ENCODE peak calls at places on chromosomes 5 and 9, in ten cellular contexts. C is tibial nerve, B is lower leg skin, A is heart left ventricle, K is sigmoid colon, D is HCT116, S is uterus, X is endothelial cell of umbilical vein, U is gastrocnemius medialis, N is H1. E is an unnamed sample.
A peak's percentile ranks its signal among the peaks of the same experiment; 100 is the strongest.

GRCh38 chr5:134920848-134921575 is 16.1 kb downstream of the PCBD2 start:
- DNase-seq in C (no peak), B (no peak), A (no peak), K (no peak), D (no peak), S (no peak), X (no peak), U (no peak), N (no peak), E (no peak)

GRCh38 chr5:123089971-123090640 is 1.1 kb downstream of the PRDM6 start:
- DNase-seq in C (no peak), B (no peak), A (no peak), K (peak; percentile 65), D (no peak), S (no peak), X (peak; percentile 13), U (no peak), N (no peak), E (no peak)

GRCh38 chr5:61790678-61791077 is 458.6 kb downstream of the ZSWIM6 start:
- DNase-seq in C (no peak), B (no peak), A (no peak), K (no peak), D (peak; percentile 43), S (no peak), X (no peak), U (no peak), N (no peak), E (no peak)

GRCh38 chr5:2746642-2747041 is 4.8 kb downstream of the IRX2 start:
- DNase-seq in C (no peak), B (no peak), A (no peak), K (no peak), D (no peak), S (no peak), X (no peak), U (no peak), N (no peak), E (no peak)

GRCh38 chr9:128554155-128554862 is 1.9 kb downstream of the SPTAN1 start:
- DNase-seq in C (peak; percentile 62), B (peak; percentile 88), A (peak; percentile 63), K (peak; percentile 87), D (peak; percentile 35), S (peak; percentile 72), X (peak; percentile 64), U (peak; percentile 4), N (no peak), E (peak; percentile 93)

GRCh38 chr5:74648835-74649286 is 8.3 kb upstream of the ENC1 start:
- DNase-seq in C (no peak), B (no peak), A (no peak), K (no peak), D (no peak), S (no peak), X (peak; percentile 69), U (no peak), N (no peak), E (peak; percentile 52)

GRCh38 chr5:1105350-1106265 is 6.3 kb downstream of the SLC12A7 start:
- DNase-seq in C (no peak), B (no peak), A (no peak), K (no peak), D (no peak), S (no peak), X (no peak), U (no peak), N (no peak), E (no peak)

GRCh38 chr5:150931368-150931965 is 26.7 kb upstream of the ZNF300 start:
- DNase-seq in C (no peak), B (no peak), A (no peak), K (no peak), D (no peak), S (no peak), X (no peak), U (no peak), N (no peak), E (no peak)

GRCh38 chr9:99925542-99925941 is 19.1 kb downstream of the STX17 start:
- DNase-seq in C (no peak), B (no peak), A (no peak), K (no peak), D (no peak), S (no peak), X (no peak), U (no peak), N (no peak), E (no peak)

GRCh38 chr5:172144291-172144815 is 43.7 kb downstream of the STK10 start:
- DNase-seq in C (peak; percentile 20), B (no peak), A (peak; percentile 62), K (no peak), D (no peak), S (no peak), X (no peak), U (no peak), N (no peak), E (no peak)

GRCh38 chr9:122191519-122191918 is 31.8 kb downstream of the MORN5 start:
- DNase-seq in C (no peak), B (no peak), A (no peak), K (no peak), D (no peak), S (no peak), X (no peak), U (no peak), N (no peak), E (no peak)

GRCh38 chr5:9905661-9906060 is 275.5 kb upstream of the TAS2R1 start:
- DNase-seq in C (no peak), B (no peak), A (no peak), K (no peak), D (no peak), S (no peak), X (no peak), U (no peak), N (no peak), E (no peak)

GRCh38 chr5:9898319-9898718 is 268.2 kb upstream of the TAS2R1 start:
- DNase-seq in C (no peak), B (no peak), A (no peak), K (no peak), D (peak; percentile 8), S (no peak), X (no peak), U (no peak), N (no peak), E (no peak)

DNA sequence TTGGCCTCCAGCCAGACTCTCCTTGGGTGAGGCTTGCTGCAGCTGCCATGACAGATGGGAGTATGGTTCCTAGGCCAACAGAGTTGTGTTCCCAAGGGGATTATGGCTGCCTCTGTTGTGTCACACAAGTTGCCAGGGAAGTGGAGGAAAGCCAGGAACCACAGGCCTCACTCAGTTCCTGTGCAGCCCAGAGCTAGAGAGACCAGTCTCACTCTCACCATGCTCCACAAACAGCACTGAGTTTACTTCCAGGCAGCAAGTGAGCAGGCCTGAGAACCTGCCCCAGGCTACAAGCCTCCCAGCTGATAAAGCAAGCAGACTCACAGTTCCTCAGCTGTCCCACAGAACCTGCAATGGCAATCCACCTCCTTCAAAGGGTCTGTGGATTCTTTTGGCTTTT is 273.7 kb upstream of the TAS2R1 start:
- DNase-seq in C (no peak), B (no peak), A (no peak), K (no peak), D (no peak), S (no peak), X (no peak), U (no peak), N (no peak), E (no peak)
- TF ChIP-seq POLR2A in C (no peak), B (no peak), A (no peak), K (no peak), D (no peak), S (no peak), X (no peak), U (no peak), N (no peak), E (no peak)

GRCh38 chr9:114280636-114281315 is 42.1 kb upstream of the ORM1 start:
- DNase-seq in C (no peak), B (peak; percentile 76), A (peak; percentile 52), K (peak; percentile 47), D (no peak), S (peak; percentile 26), X (no peak), U (no peak), N (no peak), E (no peak)
- TF ChIP-seq POLR2A in C (no peak), B (no peak), A (no peak), K (no peak), D (no peak), S (no peak), X (no peak), U (no peak), N (no peak), E (no peak)

GRCh38 chr5:17340363-17340762 is 122.9 kb downstream of the BASP1 start:
- DNase-seq in C (no peak), B (no peak), A (no peak), K (no peak), D (no peak), S (no peak), X (no peak), U (no peak), N (no peak), E (no peak)
- TF ChIP-seq POLR2A in C (no peak), B (no peak), A (no peak), K (no peak), D (no peak), S (no peak), X (no peak), U (no peak), N (no peak), E (no peak)

GRCh38 chr9:86962692-86963091 is 15.4 kb upstream of the GAS1 start:
- DNase-seq in C (no peak), B (no peak), A (no peak), K (no peak), D (no peak), S (no peak), X (no peak), U (no peak), N (no peak), E (no peak)

GRCh38 chr9:86968258-86968920 is 21.1 kb upstream of the GAS1 start:
- DNase-seq in C (no peak), B (no peak), A (no peak), K (no peak), D (no peak), S (no peak), X (no peak), U (no peak), N (no peak), E (no peak)

GRCh38 chr9:86965627-86966395 is 18.5 kb upstream of the GAS1 start:
- DNase-seq in C (no peak), B (no peak), A (no peak), K (no peak), D (no peak), S (no peak), X (no peak), U (no peak), N (no peak), E (no peak)

GRCh38 chr9:86971742-86972141 is 24.4 kb upstream of the GAS1 start:
- DNase-seq in C (no peak), B (no peak), A (no peak), K (no peak), D (no peak), S (no peak), X (no peak), U (no peak), N (no peak), E (no peak)

DNA sequence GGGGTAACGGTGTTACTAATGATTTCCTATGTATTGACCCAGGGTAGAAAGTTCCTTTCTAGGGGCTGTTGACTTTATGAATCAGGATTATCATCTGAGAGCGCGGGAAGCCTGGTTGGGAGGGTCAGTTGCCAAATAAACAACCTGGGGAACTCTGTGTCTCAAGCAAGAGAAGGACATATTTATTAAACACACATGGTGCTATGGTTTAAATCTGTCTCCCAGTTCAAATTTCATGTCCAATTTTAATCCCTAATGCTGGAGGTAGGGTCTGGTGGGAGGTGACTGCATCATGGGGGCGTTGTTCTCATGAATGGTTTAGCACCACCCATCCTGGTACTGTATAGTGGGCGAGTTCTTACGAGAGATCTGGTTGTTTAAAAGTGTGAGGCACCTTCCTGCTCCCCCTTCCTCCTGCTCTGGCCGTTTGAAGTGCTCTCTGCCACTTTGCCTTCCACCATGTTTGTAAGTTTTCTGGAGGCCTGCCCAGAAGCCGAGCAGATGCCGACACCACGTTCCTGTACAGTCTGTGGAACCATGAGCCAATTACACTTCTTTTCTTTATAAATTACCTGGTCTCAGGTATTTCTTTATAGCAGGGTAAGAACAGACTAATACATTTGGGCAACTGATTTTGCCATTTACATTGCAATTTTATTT is 19.7 kb upstream of the GAS1 start:
- DNase-seq in C (no peak), B (no peak), A (no peak), K (peak; percentile 83), D (no peak), S (no peak), X (no peak), U (no peak), N (no peak), E (no peak)
- TF ChIP-seq POLR2A in C (no peak), B (no peak), A (no peak), K (no peak), D (no peak), S (no peak), X (no peak), U (no peak), N (no peak), E (no peak)

E was measured in H54.